ENCODE peak calls at places on chromosomes 4 and X, in ten cellular contexts. One of them, this sample, is unnamed.

GRCh38 chrX:136198010-136198409 is 50.7 kb downstream of the FHL1 start:
- DNase-seq in WTC11: no peak
- DNase-seq in activated gamma-delta T cell treated with Interleukin-2 at 50 U/mL for 16 hours: no peak
- DNase-seq in activated T-helper 1 cell treated with anti-CD3 and anti-CD28 coated beads, Interleukin-2, amount 50 U/mL, for 16 hours: no peak
- DNase-seq in naive thymus-derived CD8-positive, alpha-beta T cell: no peak
- DNase-seq in lung: no peak
- DNase-seq in amygdala: no peak
- DNase-seq in EH: peak
- DNase-seq in Calu3: no peak
- DNase-seq in fibroblast of mammary gland: no peak
- DNase-seq in this sample: no peak

GRCh38 chr4:152342293-152342692 is 193.6 kb downstream of the FBXW7 start:
- DNase-seq in fibroblast of mammary gland: peak
- DNase-seq in WTC11: no peak
- DNase-seq in activated T-helper 1 cell treated with anti-CD3 and anti-CD28 coated beads, Interleukin-2, amount 50 U/mL, for 16 hours: no peak
- DNase-seq in amygdala: no peak
- DNase-seq in naive thymus-derived CD8-positive, alpha-beta T cell: no peak
- DNase-seq in EH: peak
- DNase-seq in Calu3: no peak
- DNase-seq in activated gamma-delta T cell treated with Interleukin-2 at 50 U/mL for 16 hours: no peak
- DNase-seq in lung: no peak
- DNase-seq in this sample: no peak

GRCh38 chrX:109600114-109600710 is 24.8 kb downstream of the KCNE5 start:
- DNase-seq in amygdala: no peak
- DNase-seq in EH: peak
- DNase-seq in Calu3: no peak
- DNase-seq in naive thymus-derived CD8-positive, alpha-beta T cell: no peak
- DNase-seq in WTC11: peak
- DNase-seq in fibroblast of mammary gland: peak
- DNase-seq in activated gamma-delta T cell treated with Interleukin-2 at 50 U/mL for 16 hours: no peak
- DNase-seq in activated T-helper 1 cell treated with anti-CD3 and anti-CD28 coated beads, Interleukin-2, amount 50 U/mL, for 16 hours: no peak
- DNase-seq in lung: no peak
- DNase-seq in this sample: no peak

GRCh38 chr4:184473515-184474260 is 662 bp downstream of the IRF2 start:
- DNase-seq in naive thymus-derived CD8-positive, alpha-beta T cell: peak
- DNase-seq in activated gamma-delta T cell treated with Interleukin-2 at 50 U/mL for 16 hours: peak
- DNase-seq in Calu3: peak
- DNase-seq in WTC11: peak
- DNase-seq in fibroblast of mammary gland: peak
- DNase-seq in EH: peak
- DNase-seq in lung: peak
- DNase-seq in amygdala: no peak
- DNase-seq in activated T-helper 1 cell treated with anti-CD3 and anti-CD28 coated beads, Interleukin-2, amount 50 U/mL, for 16 hours: no peak
- DNase-seq in this sample: peak

GRCh38 chr4:100889401-100889800 is 371.6 kb upstream of the EMCN start:
- DNase-seq in lung: no peak
- DNase-seq in activated gamma-delta T cell treated with Interleukin-2 at 50 U/mL for 16 hours: no peak
- DNase-seq in activated T-helper 1 cell treated with anti-CD3 and anti-CD28 coated beads, Interleukin-2, amount 50 U/mL, for 16 hours: no peak
- DNase-seq in Calu3: no peak
- DNase-seq in EH: no peak
- DNase-seq in amygdala: no peak
- DNase-seq in naive thymus-derived CD8-positive, alpha-beta T cell: no peak
- DNase-seq in WTC11: no peak
- DNase-seq in fibroblast of mammary gland: no peak
- DNase-seq in this sample: no peak

GRCh38 chrX:555589-556220 is 74.9 kb upstream of the SHOX start:
- DNase-seq in Calu3: no peak
- DNase-seq in activated gamma-delta T cell treated with Interleukin-2 at 50 U/mL for 16 hours: no peak
- DNase-seq in lung: peak
- DNase-seq in fibroblast of mammary gland: no peak
- DNase-seq in naive thymus-derived CD8-positive, alpha-beta T cell: no peak
- DNase-seq in activated T-helper 1 cell treated with anti-CD3 and anti-CD28 coated beads, Interleukin-2, amount 50 U/mL, for 16 hours: no peak
- DNase-seq in WTC11: no peak
- DNase-seq in amygdala: no peak
- DNase-seq in EH: peak
- DNase-seq in this sample: no peak

GRCh38 chr4:183469936-183470335 is 25.5 kb downstream of the CDKN2AIP start:
- DNase-seq in Calu3: peak
- DNase-seq in fibroblast of mammary gland: peak
- DNase-seq in WTC11: no peak
- DNase-seq in EH: no peak
- DNase-seq in naive thymus-derived CD8-positive, alpha-beta T cell: no peak
- DNase-seq in activated T-helper 1 cell treated with anti-CD3 and anti-CD28 coated beads, Interleukin-2, amount 50 U/mL, for 16 hours: no peak
- DNase-seq in lung: no peak
- DNase-seq in amygdala: no peak
- DNase-seq in activated gamma-delta T cell treated with Interleukin-2 at 50 U/mL for 16 hours: no peak
- DNase-seq in this sample: no peak

GRCh38 chr4:140695483-140695882 is 60.7 kb downstream of the TBC1D9 start:
- DNase-seq in fibroblast of mammary gland: no peak
- DNase-seq in lung: no peak
- DNase-seq in activated T-helper 1 cell treated with anti-CD3 and anti-CD28 coated beads, Interleukin-2, amount 50 U/mL, for 16 hours: no peak
- DNase-seq in WTC11: no peak
- DNase-seq in amygdala: no peak
- DNase-seq in Calu3: no peak
- DNase-seq in EH: no peak
- DNase-seq in activated gamma-delta T cell treated with Interleukin-2 at 50 U/mL for 16 hours: no peak
- DNase-seq in naive thymus-derived CD8-positive, alpha-beta T cell: no peak
- DNase-seq in this sample: no peak

GRCh38 chr4:147773261-147774184 is 41.6 kb downstream of the ARHGAP10 start:
- DNase-seq in fibroblast of mammary gland: peak
- DNase-seq in amygdala: no peak
- DNase-seq in naive thymus-derived CD8-positive, alpha-beta T cell: no peak
- DNase-seq in activated T-helper 1 cell treated with anti-CD3 and anti-CD28 coated beads, Interleukin-2, amount 50 U/mL, for 16 hours: no peak
- DNase-seq in activated gamma-delta T cell treated with Interleukin-2 at 50 U/mL for 16 hours: no peak
- DNase-seq in EH: peak
- DNase-seq in Calu3: no peak
- DNase-seq in lung: no peak
- DNase-seq in WTC11: no peak
- DNase-seq in this sample: no peak

GRCh38 chrX:69027181-69028005 is 137.9 kb downstream of the PJA1 start:
- DNase-seq in amygdala: no peak
- DNase-seq in naive thymus-derived CD8-positive, alpha-beta T cell: no peak
- DNase-seq in fibroblast of mammary gland: peak
- DNase-seq in WTC11: no peak
- DNase-seq in activated gamma-delta T cell treated with Interleukin-2 at 50 U/mL for 16 hours: no peak
- DNase-seq in activated T-helper 1 cell treated with anti-CD3 and anti-CD28 coated beads, Interleukin-2, amount 50 U/mL, for 16 hours: no peak
- DNase-seq in EH: peak
- DNase-seq in lung: peak
- DNase-seq in Calu3: no peak
- DNase-seq in this sample: no peak

GRCh38 chrX:41265615-41266014 is 68.3 kb upstream of the DDX3X start:
- DNase-seq in naive thymus-derived CD8-positive, alpha-beta T cell: peak
- DNase-seq in lung: no peak
- DNase-seq in Calu3: no peak
- DNase-seq in EH: no peak
- DNase-seq in activated gamma-delta T cell treated with Interleukin-2 at 50 U/mL for 16 hours: peak
- DNase-seq in fibroblast of mammary gland: peak
- DNase-seq in WTC11: no peak
- DNase-seq in amygdala: no peak
- DNase-seq in activated T-helper 1 cell treated with anti-CD3 and anti-CD28 coated beads, Interleukin-2, amount 50 U/mL, for 16 hours: no peak
- DNase-seq in this sample: peak

GRCh38 chr4:101367201-101367600 is 19.9 kb upstream of the PPP3CA start:
- DNase-seq in activated gamma-delta T cell treated with Interleukin-2 at 50 U/mL for 16 hours: no peak
- DNase-seq in fibroblast of mammary gland: peak
- DNase-seq in amygdala: no peak
- DNase-seq in naive thymus-derived CD8-positive, alpha-beta T cell: no peak
- DNase-seq in WTC11: no peak
- DNase-seq in activated T-helper 1 cell treated with anti-CD3 and anti-CD28 coated beads, Interleukin-2, amount 50 U/mL, for 16 hours: no peak
- DNase-seq in Calu3: no peak
- DNase-seq in lung: no peak
- DNase-seq in EH: peak
- DNase-seq in this sample: no peak

GRCh38 chrX:54758114-54759055 is 39.7 kb downstream of the ITIH6 start:
- DNase-seq in activated T-helper 1 cell treated with anti-CD3 and anti-CD28 coated beads, Interleukin-2, amount 50 U/mL, for 16 hours: no peak
- DNase-seq in WTC11: no peak
- DNase-seq in activated gamma-delta T cell treated with Interleukin-2 at 50 U/mL for 16 hours: no peak
- DNase-seq in naive thymus-derived CD8-positive, alpha-beta T cell: no peak
- DNase-seq in fibroblast of mammary gland: no peak
- DNase-seq in amygdala: no peak
- DNase-seq in lung: no peak
- DNase-seq in Calu3: no peak
- DNase-seq in EH: no peak
- DNase-seq in this sample: no peak

GRCh38 chr4:170089274-170089742 is 448 bp downstream of the AADAT start:
- DNase-seq in WTC11: peak
- DNase-seq in activated gamma-delta T cell treated with Interleukin-2 at 50 U/mL for 16 hours: no peak
- DNase-seq in lung: no peak
- DNase-seq in amygdala: peak
- DNase-seq in naive thymus-derived CD8-positive, alpha-beta T cell: no peak
- DNase-seq in activated T-helper 1 cell treated with anti-CD3 and anti-CD28 coated beads, Interleukin-2, amount 50 U/mL, for 16 hours: no peak
- DNase-seq in EH: peak
- DNase-seq in fibroblast of mammary gland: peak
- DNase-seq in Calu3: peak
- DNase-seq in this sample: no peak